ENCODE peak calls at places on chromosomes 1 and 21, in five cellular contexts. M is substantia nigra, V is NCI-H1930, R is tibial nerve, I is hypothalamus. U is an unnamed sample.

GRCh38 chr1:151720974-151721787 is at the start of gene RIIAD1:
- DNase-seq in M (no peak), V (peak), R (no peak), I (peak), U (peak)

GRCh38 chr1:151472852-151473731 is 13.8 kb upstream of the POGZ start:
- DNase-seq in M (peak), V (peak), R (no peak), I (peak), U (peak)

GRCh38 chr1:159171254-159171687 is at the start of gene CADM3:
- DNase-seq in M (peak), V (peak), R (peak), I (peak), U (peak)

GRCh38 chr1:45335732-45336365 is 4.1 kb upstream of the TOE1 start:
- DNase-seq in M (no peak), V (no peak), R (no peak), I (no peak), U (peak)

GRCh38 chr1:227892930-227893695 is 54.6 kb downstream of the WNT9A start:
- DNase-seq in M (no peak), V (no peak), R (peak), I (no peak), U (no peak)

GRCh38 chr1:219882116-219882515 is 46.2 kb downstream of the SLC30A10 start:
- DNase-seq in M (peak), V (no peak), R (no peak), I (no peak), U (no peak)

GRCh38 chr21:25942145-25942544 is 207.4 kb downstream of the GABPA start:
- DNase-seq in M (no peak), V (no peak), R (no peak), I (no peak), U (no peak)

GRCh38 chr1:213474054-213474453 is 423.0 kb downstream of the RPS6KC1 start:
- DNase-seq in M (no peak), V (no peak), R (no peak), I (peak), U (peak)

GRCh38 chr1:207962716-207963428 is 51.9 kb upstream of the CD34 start:
- DNase-seq in M (peak), V (no peak), R (no peak), I (peak), U (peak)

GRCh38 chr1:245541389-245541788 is 386.6 kb downstream of the KIF26B start:
- DNase-seq in M (no peak), V (no peak), R (no peak), I (no peak), U (no peak)

GRCh38 chr1:230365723-230366307 is 60.3 kb downstream of the PGBD5 start:
- DNase-seq in M (peak), V (no peak), R (no peak), I (no peak), U (peak)

GRCh38 chr1:216461466-216461865 is 38.2 kb upstream of the USH2A start:
- DNase-seq in M (no peak), V (no peak), R (no peak), I (no peak), U (peak)

GRCh38 chr1:240906477-240906876 is 294.5 kb upstream of the GREM2 start:
- DNase-seq in M (no peak), V (no peak), R (no peak), I (no peak), U (no peak)

U was measured in mesendoderm.